ENCODE peak calls at places on chromosomes 1 and 21, in nine cellular contexts. N is prostate gland; M is midbrain; P is NCI-H460; U is neural crest cell; L is heart right ventricle; H is osteoblast; T is BE2C; J is stimulated activated CD8-positive, alpha-beta memory T cell treated with anti-CD3 and anti-CD28 coated beads, Interleukin-7, amount 100 ng/mL, for 48 hours. G is an unnamed sample.

GRCh38 chr1:23029337-23029736 is 10.1 kb downstream of the KDM1A start:
- DNase-seq in N (no peak), M (no peak), P (no peak), U (no peak), L (no peak), H (peak; percentile 32), T (no peak), J (no peak), G (no peak)

GRCh38 chr1:9153152-9153551 is 24.2 kb upstream of the GPR157 start:
- DNase-seq in N (no peak), M (no peak), P (no peak), U (no peak), L (no peak), H (no peak), T (no peak), J (no peak), G (no peak)

GRCh38 chr1:213569816-213570150 is 418.0 kb upstream of the PROX1 start:
- DNase-seq in N (no peak), M (no peak), P (no peak), U (no peak), L (no peak), H (no peak), T (no peak), J (no peak), G (no peak)

GRCh38 chr1:206761369-206761768 is 9.2 kb upstream of the IL19 start:
- DNase-seq in N (no peak), M (no peak), P (no peak), U (no peak), L (no peak), H (no peak), T (peak; percentile 75), J (no peak), G (no peak)

GRCh38 chr1:39474810-39475209 is 16.6 kb upstream of the BMP8A start:
- DNase-seq in N (no peak), M (no peak), P (no peak), U (no peak), L (peak; percentile 45), H (no peak), T (no peak), J (no peak), G (no peak)

GRCh38 chr1:238469146-238469601 is 578.5 kb upstream of the ZP4 start:
- DNase-seq in N (no peak), M (peak; percentile 23), P (no peak), U (no peak), L (no peak), H (no peak), T (no peak), J (no peak), G (no peak)

GRCh38 chr21:42037943-42038342 is 27.8 kb upstream of the ZBTB21 start:
- DNase-seq in N (no peak), M (no peak), P (no peak), U (no peak), L (no peak), H (no peak), T (no peak), J (no peak), G (no peak)

GRCh38 chr21:42009018-42009830 is 936 bp downstream of the ZBTB21 start:
- DNase-seq in N (peak; percentile 27), M (peak; percentile 57), P (no peak), U (peak; percentile 28), L (peak; percentile 45), H (peak; percentile 82), T (peak; percentile 62), J (peak; percentile 33), G (no peak)

GRCh38 chr1:244062136-244062535 is 11.1 kb downstream of the ZBTB18 start:
- DNase-seq in N (no peak), M (no peak), P (no peak), U (no peak), L (no peak), H (no peak), T (no peak), J (no peak), G (no peak)

GRCh38 chr21:44708213-44708865 is 3.0 kb downstream of the TSPEAR start:
- DNase-seq in N (no peak), M (no peak), P (no peak), U (no peak), L (no peak), H (peak; percentile 68), T (no peak), J (no peak), G (no peak)

GRCh38 chr21:37877171-37877570 is 39.1 kb downstream of the KCNJ6 start:
- DNase-seq in N (no peak), M (no peak), P (no peak), U (no peak), L (no peak), H (no peak), T (no peak), J (no peak), G (no peak)

GRCh38 chr1:75092141-75092540 is 42.0 kb upstream of the LHX8 start:
- DNase-seq in N (no peak), M (no peak), P (no peak), U (no peak), L (no peak), H (no peak), T (no peak), J (no peak), G (no peak)

GRCh38 chr1:56758135-56758534 is 61.1 kb downstream of the FYB2 start:
- DNase-seq in N (peak; percentile 19), M (no peak), P (no peak), U (no peak), L (peak; percentile 5), H (no peak), T (peak; percentile 14), J (no peak), G (no peak)

GRCh38 chr1:204651843-204652421 is 33.6 kb downstream of the LRRN2 start:
- DNase-seq in N (no peak), M (no peak), P (no peak), U (no peak), L (no peak), H (no peak), T (peak; percentile 28), J (no peak), G (no peak)

GRCh38 chr1:82486969-82487368 is 686.2 kb downstream of the ADGRL2 start:
- DNase-seq in N (no peak), M (no peak), P (no peak), U (no peak), L (no peak), H (no peak), T (no peak), J (no peak), G (no peak)

GRCh38 chr1:41388517-41388916 is 27.3 kb downstream of the FOXO6 start:
- DNase-seq in N (no peak), M (no peak), P (no peak), U (no peak), L (no peak), H (no peak), T (no peak), J (no peak), G (no peak)

GRCh38 chr1:178057863-178058576 is 35.9 kb upstream of the RASAL2 start:
- DNase-seq in N (no peak), M (peak; percentile 25), P (no peak), U (no peak), L (peak; percentile 77), H (peak; percentile 58), T (no peak), J (no peak), G (no peak)

GRCh38 chr21:35324372-35325220 is 275.5 kb upstream of the RUNX1 start:
- DNase-seq in N (peak; percentile 28), M (no peak), P (no peak), U (no peak), L (no peak), H (peak; percentile 78), T (no peak), J (no peak), G (no peak)

G was measured in GM18507.